ENCODE peak calls at places on chromosomes 12 and 14, in seven cellular contexts. G is HCT116, M is progenitor cell of endocrine pancreas, I is transverse colon, Y is cardiac fibroblast, Q is foreskin fibroblast, W is choroid plexus epithelial cell. U is an unnamed sample.

GRCh38 chr14:69483765-69484443 is 624 bp upstream of the PLEKHD1 start:
- DNase-seq in G (no peak), Y (peak), W (peak), I (peak), Q (peak), M (peak), U (peak)

GRCh38 chr12:61808856-61809255 is 451.3 kb upstream of the USP15 start:
- DNase-seq in Q (peak), I (no peak), M (no peak), W (peak), Y (no peak), G (no peak), U (no peak)

GRCh38 chr12:75727577-75727976 is 216.2 kb upstream of the KRR1 start:
- DNase-seq in M (no peak), Q (no peak), Y (no peak), I (no peak), W (peak), G (no peak), U (no peak)

GRCh38 chr12:97595936-97596335 is 133.3 kb downstream of the RMST start:
- DNase-seq in Y (no peak), M (no peak), I (no peak), G (no peak), W (no peak), Q (no peak), U (no peak)

GRCh38 chr12:66848967-66849366 is 170.1 kb upstream of the GRIP1 start:
- DNase-seq in I (no peak), Y (no peak), G (no peak), Q (no peak), M (no peak), W (peak), U (no peak)

GRCh38 chr14:85619866-85620265 is 89.9 kb downstream of the FLRT2 start:
- DNase-seq in I (no peak), G (no peak), Q (no peak), M (no peak), Y (no peak), W (no peak), U (no peak)

GRCh38 chr14:102988054-102988453 is 65.6 kb downstream of the AMN start:
- DNase-seq in M (no peak), G (no peak), I (no peak), Y (peak), Q (peak), W (peak), U (no peak)

GRCh38 chr12:65916991-65917676 is 92.9 kb downstream of the HMGA2 start:
- DNase-seq in I (no peak), Y (no peak), G (no peak), W (no peak), M (no peak), Q (no peak), U (no peak)

GRCh38 chr14:104155513-104155912 is 17.1 kb downstream of the KIF26A start:
- DNase-seq in Q (no peak), G (no peak), M (no peak), W (no peak), Y (no peak), I (no peak), U (no peak)

GRCh38 chr12:130131817-130132216 is 30.4 kb upstream of the FZD10 start:
- DNase-seq in I (no peak), W (no peak), M (no peak), G (no peak), Y (no peak), Q (no peak), U (no peak)

GRCh38 chr12:51752490-51752889 is 96.0 kb downstream of the FIGNL2 start:
- DNase-seq in W (peak), Q (peak), I (peak), G (no peak), Y (peak), M (no peak), U (peak)

GRCh38 chr12:130970165-130970907 is 16.6 kb downstream of the ADGRD1 start:
- DNase-seq in Y (no peak), W (no peak), M (no peak), G (no peak), I (no peak), Q (no peak), U (no peak)

GRCh38 chr12:56162468-56163290 is 4.5 kb downstream of the MYL6 start:
- DNase-seq in W (no peak), G (no peak), M (no peak), Y (peak), I (no peak), Q (no peak), U (no peak)

GRCh38 chr12:65825573-65826512 is 1.6 kb downstream of the HMGA2 start:
- DNase-seq in Y (peak), M (peak), W (peak), I (peak), G (no peak), Q (peak), U (peak)

GRCh38 chr14:76464856-76465255 is 88.9 kb downstream of the ESRRB start:
- DNase-seq in W (no peak), M (no peak), Q (no peak), G (no peak), I (no peak), Y (no peak), U (no peak)

GRCh38 chr14:50113381-50113811 is 3.0 kb downstream of the VCPKMT start:
- DNase-seq in Q (no peak), I (no peak), Y (no peak), M (no peak), G (no peak), W (no peak), U (no peak)

GRCh38 chr14:50107850-50108249 is 8.5 kb downstream of the VCPKMT start:
- DNase-seq in Q (no peak), G (no peak), M (no peak), W (no peak), I (no peak), Y (no peak), U (no peak)

GRCh38 chr14:50110323-50111037 is 5.9 kb downstream of the VCPKMT start:
- DNase-seq in Y (no peak), M (no peak), I (no peak), W (no peak), G (no peak), Q (no peak), U (no peak)

GRCh38 chr14:50106178-50106577 is 10.2 kb downstream of the VCPKMT start:
- DNase-seq in G (no peak), M (no peak), I (no peak), Q (peak), Y (no peak), W (no peak), U (no peak)

DNA sequence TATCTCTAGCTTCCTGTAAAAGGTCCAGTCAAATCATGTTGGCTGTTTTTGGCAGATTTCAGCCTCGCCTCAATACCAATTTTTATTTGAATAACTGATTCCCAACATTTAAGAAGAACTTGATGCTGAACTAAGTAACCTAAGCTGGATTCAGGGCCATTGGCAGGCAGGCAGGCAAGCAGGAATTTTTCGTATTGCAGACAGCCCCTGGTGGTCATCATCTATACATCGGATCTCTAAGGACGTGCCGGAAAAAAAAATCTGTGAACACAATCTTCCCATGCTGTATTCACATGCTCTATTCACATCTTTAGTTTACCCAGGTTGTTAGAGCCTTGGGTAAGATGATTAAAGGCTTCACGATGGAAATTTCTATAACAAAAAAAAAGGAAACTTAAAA is 7.0 kb downstream of the VCPKMT start:
- DNase-seq in Q (peak), I (no peak), M (no peak), Y (peak), G (peak), W (peak), U (no peak)
- TF ChIP-seq CTCF in Q (peak), I (no peak), M (peak), Y (peak), G (peak), W (peak), U (no peak)

GRCh38 chr14:66078031-66078430 is 408.1 kb upstream of the CCDC196 start:
- DNase-seq in Y (no peak), M (no peak), I (no peak), G (no peak), W (peak), Q (no peak), U (no peak)

GRCh38 chr14:66072190-66072905 is 413.8 kb upstream of the CCDC196 start:
- DNase-seq in W (no peak), Y (no peak), I (no peak), M (no peak), Q (no peak), G (no peak), U (no peak)

GRCh38 chr14:66074546-66074945 is 411.6 kb upstream of the CCDC196 start:
- DNase-seq in M (no peak), G (no peak), Q (no peak), Y (no peak), I (no peak), W (no peak), U (no peak)

GRCh38 chr14:66070542-66071319 is 415.4 kb upstream of the CCDC196 start:
- DNase-seq in M (peak), G (peak), Y (peak), I (peak), Q (peak), W (peak), U (peak)

DNA sequence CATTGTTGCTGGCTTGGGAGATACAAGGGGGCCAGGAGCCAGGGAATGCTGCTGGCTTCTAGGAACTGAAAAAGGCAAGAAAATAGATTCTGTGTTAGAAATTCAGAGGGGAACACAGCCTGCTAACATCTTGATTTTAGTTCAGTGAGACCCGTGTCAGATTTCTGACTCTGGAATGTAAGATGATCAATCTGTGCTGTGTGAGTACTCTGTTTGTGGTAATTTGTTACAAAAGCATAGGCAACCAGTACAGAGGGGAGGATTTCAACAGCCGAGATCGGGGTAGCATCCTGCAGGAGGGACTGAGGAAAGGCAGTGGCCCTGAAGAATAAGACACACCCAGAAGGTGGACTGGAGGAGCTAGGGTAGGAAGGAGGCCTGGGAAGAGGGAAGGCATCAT is 410.0 kb upstream of the CCDC196 start:
- DNase-seq in Y (no peak), I (no peak), Q (peak), W (no peak), M (no peak), G (no peak), U (no peak)
- TF ChIP-seq CTCF in Y (no peak), I (no peak), Q (no peak), W (no peak), M (no peak), G (no peak), U (no peak)

GRCh38 chr12:132373967-132374820 is 44.8 kb upstream of the GALNT9 start:
- DNase-seq in Q (peak), M (no peak), Y (peak), W (peak), I (no peak), G (no peak), U (no peak)
- TF ChIP-seq CTCF in Q (peak), M (no peak), Y (peak), W (peak), I (no peak), G (no peak), U (no peak)

GRCh38 chr12:71552728-71553501 is 110.7 kb downstream of the ZFC3H1 start:
- DNase-seq in I (no peak), Q (no peak), Y (no peak), G (no peak), W (no peak), M (no peak), U (no peak)

GRCh38 chr12:71546322-71546861 is 106.8 kb downstream of the LGR5 start:
- DNase-seq in M (no peak), I (no peak), Y (peak), Q (peak), G (no peak), W (no peak), U (no peak)

GRCh38 chr12:71548906-71549305 is 109.3 kb downstream of the LGR5 start:
- DNase-seq in I (no peak), W (peak), Y (no peak), M (no peak), Q (no peak), G (no peak), U (no peak)

GRCh38 chr12:71556471-71556870 is 107.2 kb downstream of the ZFC3H1 start:
- DNase-seq in G (no peak), M (no peak), I (no peak), Y (no peak), Q (no peak), W (no peak), U (no peak)

GRCh38 chr12:71551529-71551928 is 111.9 kb downstream of the LGR5 start:
- DNase-seq in M (no peak), I (no peak), W (peak), Q (peak), G (peak), Y (peak), U (no peak)
- TF ChIP-seq CTCF in M (peak), I (peak), W (peak), Q (peak), G (peak), Y (peak), U (no peak)

DNA sequence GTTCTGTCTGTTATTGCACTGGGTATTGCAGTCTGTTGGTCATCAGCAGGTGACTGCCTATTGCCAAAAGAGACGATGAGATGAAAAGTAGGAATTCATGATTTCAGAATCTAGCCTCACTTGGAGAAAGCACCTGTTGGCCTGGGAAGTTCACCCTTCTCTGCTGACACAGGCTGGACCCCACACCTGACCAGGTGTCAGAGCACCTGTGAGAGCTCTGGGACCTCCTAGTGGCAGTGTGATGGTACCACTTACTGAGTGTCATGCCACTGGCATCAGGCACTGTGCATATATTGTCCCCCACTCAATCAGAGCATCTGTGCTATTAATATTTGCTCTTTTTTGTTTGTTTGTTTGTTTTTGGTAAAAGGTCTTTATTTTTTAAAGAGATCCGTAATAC is 68.0 kb downstream of the RASSF3 start:
- DNase-seq in Y (no peak), M (no peak), I (no peak), G (no peak), Q (no peak), W (no peak), U (peak)
- TF ChIP-seq CTCF in Y (no peak), M (peak), I (no peak), G (peak), Q (no peak), W (no peak), U (peak)

GRCh38 chr12:32918890-32919791 is 22.6 kb upstream of the PKP2 start:
- DNase-seq in I (no peak), Q (no peak), Y (peak), W (peak), G (no peak), M (no peak), U (no peak)
- TF ChIP-seq CTCF in I (peak), Q (peak), Y (peak), W (peak), G (peak), M (peak), U (peak)

U was measured in Calu3.